ENCODE peak calls at places on chromosome 13, in five cellular contexts. K is left lung; P is naive thymus-derived CD4-positive, alpha-beta T cell; R is K562; A is CD8-positive, alpha-beta T cell. S is an unnamed sample. For H3K9me3, the result is how much of the 10 kb centered on the place peaks cover.

GRCh38 chr13:110921695-110922094 is 6.8 kb upstream of the ANKRD10 start:
- ATAC-seq in P (peak), R (peak), A (no peak), K (no peak), S (no peak)

GRCh38 chr13:22278336-22278929 is 607.6 kb downstream of the FGF9 start:
- ATAC-seq in K (peak), R (no peak), P (peak), A (peak), S (no peak)

GRCh38 chr13:51355217-51355616 is 15.7 kb downstream of the SERPINE3 start:
- ATAC-seq in R (no peak), P (no peak), K (no peak), A (no peak), S (no peak)

GRCh38 chr13:63463782-63464610 is 2048.3 kb upstream of the PCDH20 start:
- ATAC-seq in P (no peak), K (no peak), A (no peak), R (no peak), S (no peak)

GRCh38 chr13:25768726-25769270 is 283.0 kb downstream of the SHISA2 start:
- ATAC-seq in R (no peak), A (no peak), K (no peak), P (no peak), S (no peak)

GRCh38 chr13:101784313-101784712 is 331.8 kb downstream of the ITGBL1 start:
- ATAC-seq in R (no peak), K (no peak), P (no peak), A (no peak), S (no peak)

GRCh38 chr13:31037874-31038475 is 105.5 kb downstream of the TEX26 start:
- ATAC-seq in A (no peak), P (no peak), K (no peak), R (no peak), S (no peak)

GRCh38 chr13:97568850-97569249 is 134.9 kb downstream of the RAP2A start:
- ATAC-seq in R (no peak), K (peak), P (no peak), A (no peak), S (no peak)

GRCh38 chr13:79880820-79881219 is 399.9 kb downstream of the NDFIP2 start:
- ATAC-seq in K (no peak), A (no peak), P (peak), R (no peak), S (no peak)

GRCh38 chr13:45336025-45336800 is 4.8 kb downstream of the TPT1 start:
- ATAC-seq in A (no peak), R (no peak), P (no peak), K (no peak), S (no peak)
- H3K4me3 ChIP-seq in A (no peak), R (no peak), P (no peak), K (no peak), S (no peak)

GRCh38 chr13:105312906-105313305 is 1222.6 kb downstream of the EFNB2 start:
- ATAC-seq in P (no peak), K (no peak), R (no peak), A (no peak), S (no peak)
- H3K9me3 ChIP-seq in P (under half), K (under half), R (under half), A (under half), S (under half)

DNA sequence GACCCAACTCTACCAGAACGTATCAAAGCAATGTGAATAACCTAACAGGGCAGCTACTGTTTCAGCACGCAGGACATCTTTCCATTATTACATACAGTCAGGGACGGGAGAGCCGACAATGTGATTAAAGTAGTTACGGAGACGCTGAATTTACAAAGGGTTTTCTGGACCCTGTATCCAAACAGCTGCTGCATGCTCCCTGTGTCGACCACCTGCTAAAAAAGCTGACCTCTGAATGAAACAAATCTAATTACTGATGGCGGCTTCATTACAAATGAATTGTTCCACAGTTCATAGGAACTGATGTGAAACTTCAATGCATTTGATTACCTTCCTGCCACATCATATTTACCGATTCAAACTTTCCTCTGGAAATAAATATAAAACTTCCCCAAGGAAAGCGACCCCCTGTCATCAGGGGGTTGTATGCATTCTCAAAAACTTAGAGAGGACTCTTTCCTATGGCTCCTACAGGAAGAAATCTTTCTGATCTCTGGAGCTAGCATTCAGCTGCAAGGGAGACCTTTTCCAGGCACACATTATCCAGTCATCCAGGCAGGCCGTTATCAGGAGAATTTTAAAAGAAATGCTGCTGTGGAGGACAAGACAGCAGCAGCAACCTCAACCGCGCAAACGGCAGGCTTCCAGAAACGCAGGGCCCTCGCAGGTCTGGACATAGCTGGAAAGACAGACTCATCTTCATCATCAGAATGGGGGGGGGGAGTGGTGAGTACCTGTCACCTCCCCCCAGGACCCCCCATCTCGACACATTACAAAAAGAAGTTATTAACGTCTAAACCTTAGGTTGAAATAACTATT is 3.1 kb downstream of the EFNB2 start:
- ATAC-seq in A (no peak), K (no peak), P (no peak), R (no peak), S (no peak)
- H3K4me3 ChIP-seq in A (no peak), K (peak), P (no peak), R (no peak), S (peak)

GRCh38 chr13:48403929-48404328 is 9.0 kb downstream of the LPAR6 start:
- ATAC-seq in R (no peak), P (peak), A (no peak), K (no peak), S (no peak)

GRCh38 chr13:48403151-48403631 is 9.7 kb downstream of the LPAR6 start:
- ATAC-seq in P (peak), R (no peak), K (peak), A (peak), S (peak)

GRCh38 chr13:48402325-48402962 is 10.5 kb downstream of the LPAR6 start:
- ATAC-seq in K (no peak), R (no peak), P (no peak), A (no peak), S (no peak)

GRCh38 chr13:48404952-48405351 is 8.0 kb downstream of the LPAR6 start:
- ATAC-seq in P (no peak), A (no peak), K (no peak), R (no peak), S (no peak)

GRCh38 chr13:48405865-48406264 is 7.0 kb downstream of the LPAR6 start:
- ATAC-seq in K (no peak), A (no peak), R (no peak), P (peak), S (no peak)
- H3K9me3 ChIP-seq in K (under half), A (under half), R (under half), P (under half), S (under half)

DNA sequence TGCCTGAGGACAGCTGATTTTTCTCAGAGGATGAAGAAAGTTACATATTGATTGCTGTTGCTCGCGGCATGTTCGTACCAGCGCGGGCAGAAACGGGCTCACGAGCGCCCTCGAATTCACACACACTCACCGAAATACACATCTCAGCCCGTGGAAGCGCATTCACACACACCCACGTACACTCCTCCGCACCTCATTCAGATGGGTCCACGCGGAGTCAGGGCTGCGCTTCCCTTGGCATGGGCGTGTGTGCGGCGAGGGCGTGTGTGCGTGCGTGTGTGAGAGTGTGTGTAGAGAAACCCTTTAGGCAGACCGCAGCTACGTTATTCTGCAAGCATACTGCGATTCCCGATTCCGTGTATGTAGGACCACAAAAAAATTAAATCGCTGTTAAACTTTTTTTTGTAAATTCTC is 2.1 kb upstream of the PCDH17 start:
- ATAC-seq in K (no peak), A (no peak), P (no peak), R (no peak), S (peak)
- H3K4me3 ChIP-seq in K (peak), A (peak), P (peak), R (no peak), S (peak)